ENCODE peak calls at places on chromosomes 1 and 21, in nine cellular contexts. Y, M, C, S, V, E, O, F and Z are unnamed samples.

GRCh38 chr1:163072658-163073057 is 3.5 kb downstream of the RGS4 start:
- DNase-seq in M (no peak), C (no peak), S (peak), V (no peak), Y (no peak), O (no peak), F (no peak), E (no peak), Z (peak)

GRCh38 chr21:40049959-40050290 is 182.7 kb downstream of the PCP4 start:
- DNase-seq in S (no peak), F (no peak), Y (no peak), C (no peak), M (no peak), O (no peak), E (no peak), V (no peak), Z (no peak)

GRCh38 chr1:107529511-107530149 is 388.8 kb downstream of the NTNG1 start:
- DNase-seq in O (peak), C (no peak), V (no peak), Y (no peak), S (peak), E (no peak), F (peak), M (peak), Z (peak)

GRCh38 chr1:77126309-77126708 is 92.9 kb downstream of the PIGK start:
- DNase-seq in C (peak), S (peak), Y (no peak), M (peak), F (peak), V (no peak), E (no peak), O (peak), Z (peak)

GRCh38 chr1:9293512-9294439 is 1.1 kb downstream of the SPSB1 start:
- DNase-seq in F (peak), M (no peak), V (peak), Y (peak), S (peak), O (no peak), C (peak), E (no peak), Z (peak)

GRCh38 chr1:61387829-61388228 is 305.5 kb downstream of the NFIA start:
- DNase-seq in Y (no peak), S (no peak), F (no peak), E (no peak), M (no peak), V (no peak), O (no peak), C (no peak), Z (no peak)

GRCh38 chr21:39004776-39005605 is 178.3 kb downstream of the PSMG1 start:
- DNase-seq in O (no peak), F (peak), V (no peak), E (no peak), Y (no peak), C (no peak), S (no peak), M (peak), Z (no peak)

GRCh38 chr21:45983981-45984551 is 2.5 kb downstream of the COL6A1 start:
- DNase-seq in Y (no peak), C (no peak), V (no peak), M (no peak), S (no peak), F (no peak), E (no peak), O (no peak), Z (no peak)

GRCh38 chr1:36520771-36521420 is 38.2 kb upstream of the CSF3R start:
- DNase-seq in C (no peak), M (no peak), Y (no peak), E (no peak), O (no peak), S (no peak), F (no peak), V (no peak), Z (no peak)

GRCh38 chr1:230056098-230056497 is 10.9 kb upstream of the GALNT2 start:
- DNase-seq in F (no peak), M (no peak), S (no peak), C (no peak), Y (no peak), V (no peak), O (no peak), E (no peak), Z (no peak)

GRCh38 chr1:162562452-162562828 is 918 bp downstream of the UAP1 start:
- DNase-seq in E (no peak), O (no peak), F (no peak), Y (no peak), M (peak), C (no peak), S (peak), V (no peak), Z (peak)

GRCh38 chr1:21651214-21652042 is 17.7 kb downstream of the RAP1GAP start:
- DNase-seq in E (no peak), C (no peak), Y (peak), S (peak), O (peak), F (peak), V (peak), M (no peak), Z (peak)

GRCh38 chr1:230572121-230573083 is 69.9 kb upstream of the COG2 start:
- DNase-seq in V (no peak), C (no peak), Y (no peak), E (no peak), S (peak), M (no peak), O (no peak), F (no peak), Z (peak)